ENCODE peak calls at places on chromosome 20, in seven cellular contexts. X, J, F, L, S, G and H are unnamed samples.

GRCh38 chr20:24735263-24735662 is 213.8 kb upstream of the CST7 start:
- DNase-seq in J (no peak), G (no peak), S (no peak), L (no peak), F (no peak), X (no peak), H (no peak)

GRCh38 chr20:56417402-56417801 is 5.3 kb downstream of the CASS4 start:
- DNase-seq in J (no peak), F (no peak), X (no peak), L (no peak), G (no peak), S (peak), H (no peak)

GRCh38 chr20:61579908-61580307 is 327.8 kb downstream of the CDH4 start:
- DNase-seq in L (no peak), G (no peak), F (no peak), X (no peak), S (no peak), J (no peak), H (no peak)

GRCh38 chr20:36941403-36941835 is 10.1 kb downstream of the SAMHD1 start:
- DNase-seq in F (peak), J (peak), X (peak), S (no peak), L (no peak), G (no peak), H (peak)

GRCh38 chr20:48262955-48263354 is 477.7 kb upstream of the SULF2 start:
- DNase-seq in G (no peak), L (no peak), X (peak), J (no peak), S (no peak), F (no peak), H (no peak)

GRCh38 chr20:14197097-14197496 is 140.3 kb downstream of the FLRT3 start:
- DNase-seq in F (no peak), S (no peak), X (no peak), G (no peak), L (no peak), J (no peak), H (no peak)

GRCh38 chr20:45444050-45444449 is 25.5 kb upstream of the WFDC2 start:
- DNase-seq in J (no peak), S (no peak), X (no peak), L (no peak), G (no peak), F (no peak), H (no peak)

GRCh38 chr20:50540620-50541605 is 30.7 kb downstream of the PTPN1 start:
- DNase-seq in F (no peak), L (no peak), J (peak), X (no peak), G (no peak), S (no peak), H (no peak)

GRCh38 chr20:20832715-20833114 is 120.3 kb upstream of the RALGAPA2 start:
- DNase-seq in S (no peak), J (no peak), X (no peak), F (no peak), L (no peak), G (no peak), H (no peak)

GRCh38 chr20:6792789-6793188 is 25.3 kb downstream of the BMP2 start:
- DNase-seq in S (no peak), G (no peak), F (no peak), J (no peak), L (no peak), X (no peak), H (no peak)

GRCh38 chr20:38181207-38181693 is 16.2 kb upstream of the TGM2 start:
- DNase-seq in X (no peak), G (no peak), F (no peak), S (no peak), J (peak), L (no peak), H (no peak)

GRCh38 chr20:31811796-31812728 is 7.1 kb upstream of the MYLK2 start:
- DNase-seq in S (no peak), J (no peak), L (no peak), F (no peak), X (peak), G (peak), H (no peak)

GRCh38 chr20:61896058-61896961 is 169.4 kb downstream of the TAF4 start:
- DNase-seq in X (no peak), F (peak), L (no peak), G (no peak), S (no peak), J (peak), H (peak)

GRCh38 chr20:17542481-17542880 is 11.3 kb upstream of the BFSP1 start:
- DNase-seq in S (no peak), X (no peak), L (no peak), G (no peak), F (no peak), J (no peak), H (no peak)

GRCh38 chr20:17543531-17543961 is 12.4 kb upstream of the BFSP1 start:
- DNase-seq in S (no peak), J (no peak), F (no peak), G (no peak), X (no peak), L (no peak), H (no peak)

GRCh38 chr20:17541596-17541995 is 10.4 kb upstream of the BFSP1 start:
- DNase-seq in S (no peak), F (no peak), J (no peak), G (no peak), L (no peak), X (no peak), H (no peak)

GRCh38 chr20:17541996-17542395 is 10.8 kb upstream of the BFSP1 start:
- DNase-seq in L (no peak), S (no peak), F (no peak), X (no peak), J (no peak), G (peak), H (no peak)

DNA sequence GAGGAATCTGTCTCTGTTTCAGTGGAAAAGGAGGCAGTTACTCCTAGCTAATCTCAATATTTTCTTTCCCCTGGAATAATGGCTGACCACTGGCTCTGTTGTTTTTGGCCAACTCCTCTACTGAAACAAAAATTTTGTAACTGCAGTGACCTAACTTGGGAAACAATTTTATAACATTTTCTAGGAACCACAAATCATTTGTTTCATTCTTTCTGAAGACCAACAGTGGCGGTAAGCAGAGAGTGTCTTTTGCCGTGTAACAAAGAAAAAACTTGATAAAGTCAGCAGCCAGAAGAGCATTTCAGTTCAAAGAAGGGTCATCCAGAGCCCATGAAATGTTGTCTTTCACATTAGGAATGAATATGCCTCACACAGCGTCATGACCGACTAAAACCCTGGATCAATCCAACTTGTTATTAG is 11.8 kb upstream of the BFSP1 start:
- DNase-seq in L (peak), F (no peak), J (peak), G (no peak), S (no peak), X (no peak), H (no peak)
- H3K4me3 ChIP-seq in L (no peak), F (no peak), J (no peak), G (no peak), S (no peak), X (no peak), H (no peak)

GRCh38 chr20:64010711-64011237 is 25.2 kb upstream of the C20orf204 start:
- DNase-seq in J (no peak), S (no peak), L (no peak), X (no peak), G (no peak), F (no peak), H (no peak)
- TF ChIP-seq POLR2A in J (no peak), S (no peak), L (no peak), X (no peak), G (no peak), F (no peak), H (no peak)

DNA sequence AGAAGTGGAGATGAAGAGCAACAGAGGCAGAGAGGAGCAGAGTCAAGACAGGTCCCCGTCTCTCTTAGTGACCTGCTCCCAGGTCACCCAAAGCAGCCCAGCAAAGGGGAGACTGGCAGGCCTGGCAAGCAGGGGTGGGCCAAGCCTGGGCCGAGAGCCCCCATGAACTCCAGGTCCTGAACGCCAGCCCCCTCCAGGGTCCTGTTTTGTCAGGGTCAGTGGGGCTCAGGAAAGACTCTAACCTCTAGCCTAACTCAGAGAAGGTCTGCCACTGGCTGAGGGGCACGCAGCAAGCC is 1.2 kb downstream of the NECAB3 start:
- DNase-seq in F (no peak), G (no peak), J (no peak), L (no peak), X (no peak), S (no peak), H (no peak)
- H3K4me3 ChIP-seq in F (peak), G (peak), J (peak), L (peak), X (peak), S (peak), H (peak)

DNA sequence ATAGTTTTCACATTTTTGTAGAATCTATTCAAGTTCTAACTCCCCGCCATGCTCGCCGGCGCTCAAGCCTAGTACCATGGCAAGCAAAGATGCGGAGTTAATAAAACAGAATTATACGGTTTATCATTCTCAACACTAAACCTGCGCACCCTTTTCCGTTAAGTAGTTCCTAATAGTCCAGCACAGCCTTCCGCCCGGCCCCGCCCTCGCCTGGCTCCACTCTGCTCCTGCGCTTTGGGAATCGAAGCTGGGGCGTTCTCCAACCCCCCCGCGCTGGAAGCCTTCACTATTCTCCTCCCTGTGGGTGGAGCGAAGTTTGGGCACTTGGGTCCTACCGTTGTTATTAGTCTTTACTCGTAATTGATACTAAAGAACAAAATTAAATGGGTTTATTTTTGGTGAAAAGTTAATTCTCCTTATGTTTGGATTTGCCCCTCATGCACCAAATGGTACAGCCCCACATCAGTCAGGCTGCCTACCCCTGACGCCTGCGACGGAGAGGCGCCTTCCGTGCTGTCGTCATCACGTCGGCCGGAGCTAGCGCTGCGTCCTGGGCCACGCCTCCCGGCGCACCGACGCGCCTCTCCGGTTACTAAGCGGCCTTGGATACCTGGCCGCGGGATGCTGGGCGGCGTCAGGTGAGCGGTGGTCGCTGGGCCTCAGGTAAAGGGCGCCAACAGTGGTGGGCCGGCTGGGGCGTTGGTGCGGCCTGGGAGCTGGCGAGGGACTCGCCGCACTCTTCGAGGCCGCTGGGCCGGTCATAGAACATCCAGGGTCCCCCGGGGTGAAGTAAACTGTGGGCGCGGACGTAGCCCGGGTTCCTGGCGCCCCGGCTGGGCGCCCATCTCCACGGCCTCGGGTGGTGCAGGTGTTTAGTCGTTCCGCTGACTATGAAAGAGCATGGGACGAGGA is at the start of gene IFT52:
- DNase-seq in X (peak), G (peak), L (peak), J (peak), F (peak), S (peak), H (peak)
- TF ChIP-seq POLR2A in X (no peak), G (no peak), L (peak), J (peak), F (peak), S (no peak), H (peak)

DNA sequence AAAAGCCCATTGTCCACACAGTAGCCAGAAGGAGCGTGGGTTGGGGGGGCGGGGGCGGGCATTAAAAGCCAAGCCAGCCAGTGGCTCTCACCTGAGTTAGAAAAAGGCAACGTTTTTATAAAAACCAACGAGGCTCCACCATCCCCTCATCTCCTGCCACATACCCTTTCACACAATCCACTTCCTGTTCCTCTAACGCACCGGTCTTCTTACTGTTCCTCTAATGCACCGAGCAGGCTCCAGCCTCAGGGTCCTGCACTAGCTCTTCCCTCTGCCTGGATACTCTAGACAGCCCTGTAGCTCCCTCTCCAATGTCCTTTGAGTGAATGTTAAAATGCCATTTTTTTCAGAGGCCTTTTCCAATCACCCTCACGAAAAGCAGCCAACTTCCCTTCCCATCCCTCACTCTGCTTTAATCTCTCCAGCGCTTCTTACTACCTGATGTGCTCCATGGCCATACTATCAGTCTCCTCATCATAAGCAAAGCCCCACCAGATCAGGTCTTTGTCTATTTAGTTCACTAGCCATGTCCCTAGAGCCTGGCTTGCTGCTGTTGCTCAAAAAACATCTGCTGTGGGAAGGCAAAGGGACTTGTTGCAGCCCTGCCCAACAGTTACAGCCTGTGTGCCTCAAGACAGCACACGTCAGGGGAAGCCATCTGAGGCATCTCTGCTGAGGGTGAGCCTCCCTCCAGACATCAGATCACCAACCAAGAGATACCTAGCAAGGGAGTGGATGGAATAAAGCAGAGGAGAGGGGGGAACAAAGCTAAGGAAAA is 4.0 kb downstream of the FKBP1A start:
- DNase-seq in F (no peak), L (no peak), S (no peak), J (no peak), X (no peak), G (no peak), H (no peak)
- H3K4me3 ChIP-seq in F (no peak), L (no peak), S (peak), J (no peak), X (peak), G (peak), H (no peak)

GRCh38 chr20:18466574-18466893 is 296 bp downstream of the DZANK1 start:
- DNase-seq in X (no peak), G (no peak), J (no peak), F (no peak), L (no peak), S (peak), H (no peak)
- TF ChIP-seq POLR2A in X (no peak), G (no peak), J (no peak), F (no peak), L (no peak), S (no peak), H (no peak)